ENCODE peak calls at places on chromosomes 4 and X, in seven cellular contexts. M is esophagus squamous epithelium, S is transverse colon, K is HCT116, B is IMR-90, G is K562, J is HepG2. E is an unnamed sample. For H3K36me3, the result is how much of the 10 kb centered on the place peaks cover.

GRCh38 chr4:164904336-164904735 is 27.4 kb downstream of the APELA start:
- DNase-seq in M (no peak), S (no peak), K (no peak), B (no peak), G (no peak), J (no peak), E (no peak)

GRCh38 chr4:152651473-152652060 is 28.2 kb downstream of the TMEM154 start:
- DNase-seq in M (no peak), S (no peak), K (no peak), B (no peak), G (no peak), J (no peak), E (no peak)

GRCh38 chr4:108738307-108738706 is 24.5 kb downstream of the ETNPPL start:
- DNase-seq in M (no peak), S (no peak), K (no peak), B (peak), G (peak), J (no peak), E (no peak)

GRCh38 chr4:15396157-15396800 is 31.6 kb upstream of the C1QTNF7 start:
- DNase-seq in M (no peak), S (peak), K (peak), B (peak), G (peak), J (peak), E (peak)

GRCh38 chr4:145583656-145584055 is 35.5 kb upstream of the MMAA start:
- DNase-seq in M (no peak), S (no peak), K (no peak), B (no peak), G (no peak), J (no peak), E (no peak)

GRCh38 chrX:13598877-13599276 is 29.5 kb downstream of the EGFL6 start:
- DNase-seq in M (no peak), S (no peak), K (no peak), B (peak), G (peak), J (no peak), E (no peak)

GRCh38 chrX:47358387-47359065 is 11.9 kb upstream of the ZNF157 start:
- DNase-seq in M (no peak), S (no peak), K (no peak), B (no peak), G (no peak), J (no peak), E (peak)

GRCh38 chr4:951594-952468 is 19.6 kb downstream of the TMEM175 start:
- DNase-seq in M (no peak), S (no peak), K (no peak), B (no peak), G (no peak), J (no peak), E (no peak)

GRCh38 chrX:44039556-44039955 is 66.4 kb upstream of the NDP start:
- DNase-seq in M (no peak), S (no peak), K (no peak), B (no peak), G (no peak), J (no peak), E (no peak)

DNA sequence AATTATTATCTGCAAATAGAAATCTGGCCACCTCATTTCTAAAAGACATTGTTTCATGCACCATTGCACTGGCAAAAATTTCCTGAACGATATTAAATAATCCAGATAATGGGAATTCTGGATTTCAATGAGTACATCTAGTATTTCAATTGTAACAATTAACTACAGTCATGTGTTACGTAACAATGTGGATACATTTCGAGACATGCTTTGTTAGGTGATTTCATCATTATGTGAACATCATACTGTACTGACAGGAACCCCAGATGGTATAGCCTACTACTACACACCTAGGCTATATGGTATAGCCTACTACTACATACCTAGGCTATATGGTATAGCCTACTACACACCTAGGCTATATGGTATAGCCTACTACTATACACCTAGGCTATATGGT is 14.8 kb downstream of the LAMTOR3 start:
- DNase-seq in M (no peak), S (no peak), K (no peak), B (no peak), G (no peak), J (no peak), E (no peak)
- H3K36me3 ChIP-seq in M (under half), S (under half), K (under half), B (under half), G (under half), J (under half), E (under half)

GRCh38 chr4:127880764-127881564 is at the start of gene PLK4:
- DNase-seq in M (peak), S (peak), K (peak), B (peak), G (peak), J (peak), E (peak)
- TF ChIP-seq POLR2A in M (no peak), S (no peak), K (peak), B (peak), G (peak), J (peak), E (no peak)

GRCh38 chr4:122259849-122260248 is 107.7 kb downstream of the BLTP1 start:
- DNase-seq in M (no peak), S (no peak), K (no peak), B (no peak), G (no peak), J (no peak), E (no peak)
- H3K36me3 ChIP-seq in M (under half), S (under half), K (under half), B (under half), G (under half), J (under half), E (under half)

DNA sequence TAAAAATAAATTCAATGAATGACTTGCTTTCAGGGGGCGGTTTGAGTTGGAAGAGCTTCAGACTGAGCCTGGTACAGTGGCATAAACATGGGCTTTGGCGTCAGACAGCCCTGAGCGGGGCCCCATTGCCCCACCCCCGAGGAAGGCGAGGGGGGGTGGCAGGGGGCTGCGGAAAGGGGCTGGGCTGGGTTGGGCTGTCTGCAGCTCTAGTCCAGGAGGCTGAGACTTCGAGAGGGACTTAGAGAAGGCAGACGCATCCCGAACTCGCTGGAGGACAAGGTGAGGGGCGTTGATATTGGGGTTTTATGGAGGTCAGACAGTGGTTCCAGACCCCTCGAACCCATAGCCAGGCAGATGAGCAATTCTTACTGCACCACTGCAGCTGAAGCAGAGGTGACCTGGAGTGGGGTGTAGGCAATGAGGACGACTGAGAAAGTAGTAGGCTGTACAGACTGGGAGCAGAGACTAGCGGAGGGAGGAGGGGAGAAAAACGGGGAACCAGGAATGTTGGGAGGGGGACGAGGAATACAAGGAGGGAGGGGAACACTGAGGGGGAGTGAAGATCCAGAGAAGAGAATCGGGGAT is at the start of gene MAGED2:
- DNase-seq in M (no peak), S (peak), K (no peak), B (peak), G (peak), J (no peak), E (peak)
- TF ChIP-seq POLR2A in M (peak), S (no peak), K (no peak), B (no peak), G (no peak), J (no peak), E (no peak)

GRCh38 chrX:129561453-129561852 is 21.4 kb downstream of the OCRL start:
- DNase-seq in M (no peak), S (no peak), K (no peak), B (no peak), G (no peak), J (no peak), E (no peak)
- H3K36me3 ChIP-seq in M (under half), S (under half), K (under half), B (under half), G (half or more), J (under half), E (under half)

DNA sequence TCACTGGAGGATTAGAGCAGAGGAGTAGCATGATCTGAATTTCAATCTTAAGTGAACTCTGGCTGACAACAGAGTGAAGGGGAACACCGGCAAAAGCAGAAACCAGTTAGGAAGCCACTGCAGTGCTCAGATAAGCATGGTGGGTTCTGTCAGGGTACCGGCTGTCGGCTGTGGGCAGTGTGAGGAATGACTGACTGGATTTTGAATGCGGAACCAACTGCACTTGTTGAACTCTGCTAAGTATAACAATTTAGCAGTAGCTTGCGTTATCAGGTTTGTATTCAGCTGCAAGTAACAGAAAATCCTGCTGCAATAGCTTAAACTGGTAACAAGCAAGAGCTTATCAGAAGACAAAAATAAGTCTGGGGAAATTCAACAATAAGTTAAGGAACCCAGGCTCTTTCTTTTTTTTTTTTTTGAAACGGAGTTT is 5.2 kb downstream of the HTT start:
- DNase-seq in M (no peak), S (no peak), K (no peak), B (no peak), G (peak), J (no peak), E (no peak)
- TF ChIP-seq POLR2A in M (no peak), S (no peak), K (no peak), B (no peak), G (no peak), J (no peak), E (no peak)

DNA sequence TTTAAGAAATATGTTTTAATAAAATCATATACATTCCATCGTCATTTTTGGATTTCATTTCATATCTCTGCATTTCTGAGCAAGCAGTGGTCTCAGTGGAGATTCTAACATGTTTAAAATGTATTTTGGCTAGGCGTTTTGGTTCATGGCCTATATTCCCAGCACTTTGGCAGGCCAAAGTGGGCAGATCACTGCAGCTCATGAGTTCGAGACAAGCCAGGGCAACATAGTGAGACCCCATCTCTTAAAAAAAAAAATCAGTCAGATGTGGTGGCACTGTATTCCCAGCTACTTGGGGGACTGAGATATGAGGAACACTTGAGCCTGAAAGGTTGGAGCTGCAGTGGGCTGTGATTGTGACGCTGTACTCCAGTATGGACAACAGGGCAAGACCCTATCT is 67.5 kb upstream of the RAB33B start:
- DNase-seq in M (no peak), S (no peak), K (no peak), B (no peak), G (no peak), J (no peak), E (no peak)
- H3K36me3 ChIP-seq in M (under half), S (under half), K (under half), B (under half), G (half or more), J (under half), E (under half)

DNA sequence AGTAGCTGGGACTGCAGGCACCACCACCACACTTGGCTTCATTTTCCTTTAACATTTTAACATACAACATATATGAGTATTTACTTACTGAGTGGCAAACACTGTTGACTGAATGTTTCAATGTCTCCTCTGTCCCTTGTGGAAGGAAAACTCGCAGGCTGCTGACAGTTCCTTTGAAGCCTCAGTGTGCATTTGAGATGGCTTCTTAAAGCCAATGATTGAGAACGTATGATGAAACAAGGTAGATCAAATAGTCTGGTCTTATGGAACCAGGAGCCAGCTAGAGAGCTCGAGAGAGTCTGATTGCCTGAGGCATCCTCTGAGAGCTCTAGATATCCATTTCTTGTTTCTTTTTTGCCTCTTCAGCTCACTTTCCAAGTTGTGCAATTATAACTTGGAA is 43.0 kb upstream of the PDLIM3 start:
- DNase-seq in M (no peak), S (no peak), K (no peak), B (no peak), G (no peak), J (no peak), E (no peak)
- TF ChIP-seq POLR2A in M (no peak), S (no peak), K (no peak), B (no peak), G (no peak), J (no peak), E (no peak)

GRCh38 chrX:1385251-1385794 is 6.6 kb downstream of the SLC25A6 start:
- DNase-seq in M (no peak), S (no peak), K (no peak), B (no peak), G (no peak), J (no peak), E (peak)
- H3K36me3 ChIP-seq in M (half or more), S (half or more), K (under half), B (half or more), G (half or more), J (under half), E (under half)

E was measured in Peyer's patch.